ENCODE peak calls at places on chromosome 19, in nine cellular contexts. One of them, this sample, is unnamed.

GRCh38 chr19:15300533-15301194 is 31.7 kb downstream of the BRD4 start:
- DNase-seq in ascending aorta: no peak
- DNase-seq in cardiac muscle cell: no peak
- DNase-seq in breast epithelium: no peak
- DNase-seq in ovary: no peak
- DNase-seq in Peyer's patch: no peak
- DNase-seq in thoracic aorta: no peak
- DNase-seq in tibial nerve: no peak
- DNase-seq in heart right ventricle: no peak
- DNase-seq in this sample: peak; percentile 52

GRCh38 chr19:3982701-3983541 is 2.3 kb downstream of the EEF2 start:
- DNase-seq in ascending aorta: no peak
- DNase-seq in cardiac muscle cell: no peak
- DNase-seq in breast epithelium: no peak
- DNase-seq in ovary: peak; percentile 48
- DNase-seq in Peyer's patch: no peak
- DNase-seq in thoracic aorta: no peak
- DNase-seq in tibial nerve: no peak
- DNase-seq in heart right ventricle: no peak
- DNase-seq in this sample: no peak

GRCh38 chr19:29668746-29669609 is 3.7 kb downstream of the PLEKHF1 start:
- DNase-seq in ascending aorta: no peak
- DNase-seq in cardiac muscle cell: no peak
- DNase-seq in breast epithelium: peak; percentile 40
- DNase-seq in ovary: no peak
- DNase-seq in Peyer's patch: peak; percentile 49
- DNase-seq in thoracic aorta: no peak
- DNase-seq in tibial nerve: no peak
- DNase-seq in heart right ventricle: no peak
- DNase-seq in this sample: no peak

GRCh38 chr19:51887522-51888498 is at the start of gene ZNF577:
- DNase-seq in ascending aorta: peak; percentile 53
- DNase-seq in cardiac muscle cell: peak; percentile 91
- DNase-seq in breast epithelium: peak; percentile 87
- DNase-seq in ovary: peak; percentile 92
- DNase-seq in Peyer's patch: peak; percentile 91
- DNase-seq in thoracic aorta: peak; percentile 63
- DNase-seq in tibial nerve: peak; percentile 82
- DNase-seq in heart right ventricle: peak; percentile 91
- DNase-seq in this sample: no peak

GRCh38 chr19:46935066-46935663 is 74.4 kb downstream of the ARHGAP35 start:
- DNase-seq in ascending aorta: no peak
- DNase-seq in cardiac muscle cell: no peak
- DNase-seq in breast epithelium: no peak
- DNase-seq in ovary: no peak
- DNase-seq in Peyer's patch: no peak
- DNase-seq in thoracic aorta: no peak
- DNase-seq in tibial nerve: no peak
- DNase-seq in heart right ventricle: no peak
- DNase-seq in this sample: no peak

GRCh38 chr19:55368701-55369563 is 1.3 kb downstream of the IL11 start:
- DNase-seq in ascending aorta: no peak
- DNase-seq in cardiac muscle cell: no peak
- DNase-seq in breast epithelium: no peak
- DNase-seq in ovary: no peak
- DNase-seq in Peyer's patch: no peak
- DNase-seq in thoracic aorta: no peak
- DNase-seq in tibial nerve: no peak
- DNase-seq in heart right ventricle: no peak
- DNase-seq in this sample: peak; percentile 71

GRCh38 chr19:6239401-6239844 is 40.4 kb downstream of the MLLT1 start:
- DNase-seq in ascending aorta: no peak
- DNase-seq in cardiac muscle cell: no peak
- DNase-seq in breast epithelium: no peak
- DNase-seq in ovary: peak; percentile 60
- DNase-seq in Peyer's patch: no peak
- DNase-seq in thoracic aorta: no peak
- DNase-seq in tibial nerve: no peak
- DNase-seq in heart right ventricle: peak; percentile 24
- DNase-seq in this sample: no peak

GRCh38 chr19:40365613-40366401 is 17.3 kb downstream of the PLD3 start:
- DNase-seq in ascending aorta: peak; percentile 30
- DNase-seq in cardiac muscle cell: peak; percentile 89
- DNase-seq in breast epithelium: no peak
- DNase-seq in ovary: peak; percentile 89
- DNase-seq in Peyer's patch: peak; percentile 60
- DNase-seq in thoracic aorta: no peak
- DNase-seq in tibial nerve: peak; percentile 56
- DNase-seq in heart right ventricle: peak; percentile 72
- DNase-seq in this sample: peak; percentile 70

GRCh38 chr19:44846455-44847143 is 502 bp downstream of the NECTIN2 start:
- DNase-seq in ascending aorta: no peak
- DNase-seq in cardiac muscle cell: peak; percentile 76
- DNase-seq in breast epithelium: no peak
- DNase-seq in ovary: peak; percentile 78
- DNase-seq in Peyer's patch: peak; percentile 52
- DNase-seq in thoracic aorta: no peak
- DNase-seq in tibial nerve: no peak
- DNase-seq in heart right ventricle: no peak
- DNase-seq in this sample: peak; percentile 71

GRCh38 chr19:55266404-55266803 is 7.6 kb upstream of the PPP6R1 start:
- DNase-seq in ascending aorta: no peak
- DNase-seq in cardiac muscle cell: no peak
- DNase-seq in breast epithelium: no peak
- DNase-seq in ovary: no peak
- DNase-seq in Peyer's patch: no peak
- DNase-seq in thoracic aorta: no peak
- DNase-seq in tibial nerve: no peak
- DNase-seq in heart right ventricle: no peak
- DNase-seq in this sample: no peak

GRCh38 chr19:39676004-39676403 is 20.3 kb downstream of the LGALS16 start:
- DNase-seq in ascending aorta: no peak
- DNase-seq in cardiac muscle cell: no peak
- DNase-seq in breast epithelium: no peak
- DNase-seq in ovary: no peak
- DNase-seq in Peyer's patch: no peak
- DNase-seq in thoracic aorta: no peak
- DNase-seq in tibial nerve: no peak
- DNase-seq in heart right ventricle: no peak
- DNase-seq in this sample: no peak

GRCh38 chr19:7506385-7507328 is 9.2 kb upstream of the ZNF358 start:
- DNase-seq in ascending aorta: peak; percentile 61
- DNase-seq in cardiac muscle cell: peak; percentile 68
- DNase-seq in breast epithelium: no peak
- DNase-seq in ovary: peak; percentile 66
- DNase-seq in Peyer's patch: peak; percentile 95
- DNase-seq in thoracic aorta: peak; percentile 62
- DNase-seq in tibial nerve: peak; percentile 82
- DNase-seq in heart right ventricle: peak; percentile 80
- DNase-seq in this sample: peak; percentile 80

GRCh38 chr19:35767288-35768081 is 7.9 kb upstream of the ARHGAP33 start:
- DNase-seq in ascending aorta: no peak
- DNase-seq in cardiac muscle cell: peak; percentile 82
- DNase-seq in breast epithelium: no peak
- DNase-seq in ovary: peak; percentile 85
- DNase-seq in Peyer's patch: no peak
- DNase-seq in thoracic aorta: no peak
- DNase-seq in tibial nerve: no peak
- DNase-seq in heart right ventricle: no peak
- DNase-seq in this sample: no peak

GRCh38 chr19:13790354-13790753 is 4.9 kb upstream of the ZSWIM4 start:
- DNase-seq in ascending aorta: no peak
- DNase-seq in cardiac muscle cell: no peak
- DNase-seq in breast epithelium: no peak
- DNase-seq in ovary: no peak
- DNase-seq in Peyer's patch: no peak
- DNase-seq in thoracic aorta: no peak
- DNase-seq in tibial nerve: no peak
- DNase-seq in heart right ventricle: no peak
- DNase-seq in this sample: no peak

GRCh38 chr19:19343016-19343362 is 22.4 kb downstream of the MAU2 start:
- DNase-seq in ascending aorta: no peak
- DNase-seq in cardiac muscle cell: no peak
- DNase-seq in breast epithelium: no peak
- DNase-seq in ovary: no peak
- DNase-seq in Peyer's patch: no peak
- DNase-seq in thoracic aorta: no peak
- DNase-seq in tibial nerve: no peak
- DNase-seq in heart right ventricle: no peak
- DNase-seq in this sample: no peak

DNA sequence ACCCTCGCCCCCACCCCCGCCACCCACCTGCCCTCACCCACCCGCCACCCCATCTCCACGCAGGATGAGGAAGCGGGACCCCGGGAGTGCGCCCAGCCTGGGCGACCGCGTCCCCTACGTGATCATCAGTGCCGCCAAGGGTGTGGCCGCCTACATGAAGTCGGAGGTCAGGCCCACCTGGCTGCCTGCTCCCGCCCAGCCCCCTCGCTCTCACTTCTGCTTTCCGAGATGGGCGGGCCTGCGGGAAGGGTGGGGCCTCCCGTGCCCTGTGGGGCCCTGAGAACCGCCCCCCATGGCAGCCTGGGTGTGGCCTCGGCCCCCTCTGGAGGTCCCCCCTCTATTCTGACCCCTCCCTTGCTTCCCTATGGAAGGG is 3.1 kb upstream of the SPIB start:
- DNase-seq in ascending aorta: no peak
- DNase-seq in cardiac muscle cell: no peak
- DNase-seq in breast epithelium: no peak
- DNase-seq in ovary: no peak
- DNase-seq in Peyer's patch: peak; percentile 94
- DNase-seq in thoracic aorta: no peak
- DNase-seq in tibial nerve: no peak
- DNase-seq in heart right ventricle: peak; percentile 36
- DNase-seq in this sample: no peak
- H3K4me1 ChIP-seq in ascending aorta: peaks cover 6% of the 10 kb centered on the region
- H3K4me1 ChIP-seq in cardiac muscle cell: peaks cover 3% of the 10 kb centered on the region
- H3K4me1 ChIP-seq in breast epithelium: no peaks in the 10 kb centered on the region
- H3K4me1 ChIP-seq in ovary: peaks cover 2% of the 10 kb centered on the region
- H3K4me1 ChIP-seq in Peyer's patch: peaks cover 4% of the 10 kb centered on the region
- H3K4me1 ChIP-seq in thoracic aorta: peaks cover 8% of the 10 kb centered on the region
- H3K4me1 ChIP-seq in tibial nerve: peaks cover 48% of the 10 kb centered on the region
- H3K4me1 ChIP-seq in heart right ventricle: no peaks in the 10 kb centered on the region
- H3K4me1 ChIP-seq in this sample: no peaks in the 10 kb centered on the region

GRCh38 chr19:17915940-17916593 is 16.7 kb upstream of the CCDC124 start:
- DNase-seq in ascending aorta: no peak
- DNase-seq in cardiac muscle cell: no peak
- DNase-seq in breast epithelium: no peak
- DNase-seq in ovary: no peak
- DNase-seq in Peyer's patch: no peak
- DNase-seq in thoracic aorta: no peak
- DNase-seq in tibial nerve: no peak
- DNase-seq in heart right ventricle: no peak
- DNase-seq in this sample: no peak
- H3K27ac ChIP-seq in ascending aorta: no peak overlapping the region
- H3K27ac ChIP-seq in cardiac muscle cell: no peak overlapping the region
- H3K27ac ChIP-seq in breast epithelium: no peak overlapping the region
- H3K27ac ChIP-seq in ovary: no peak overlapping the region
- H3K27ac ChIP-seq in Peyer's patch: no peak overlapping the region
- H3K27ac ChIP-seq in thoracic aorta: no peak overlapping the region
- H3K27ac ChIP-seq in tibial nerve: no peak overlapping the region
- H3K27ac ChIP-seq in heart right ventricle: no peak overlapping the region
- H3K27ac ChIP-seq in this sample: no peak overlapping the region

GRCh38 chr19:33301900-33302174 is 497 bp downstream of the CEBPA start:
- DNase-seq in ascending aorta: no peak
- DNase-seq in cardiac muscle cell: peak; percentile 34
- DNase-seq in breast epithelium: no peak
- DNase-seq in ovary: no peak
- DNase-seq in Peyer's patch: no peak
- DNase-seq in thoracic aorta: no peak
- DNase-seq in tibial nerve: no peak
- DNase-seq in heart right ventricle: no peak
- DNase-seq in this sample: no peak
- H3K4me3 ChIP-seq in ascending aorta: peak overlapping the region; percentile 88
- H3K4me3 ChIP-seq in cardiac muscle cell: peak overlapping the region; percentile 35
- H3K4me3 ChIP-seq in breast epithelium: peak overlapping the region; percentile 60
- H3K4me3 ChIP-seq in ovary: peak overlapping the region; percentile 56
- H3K4me3 ChIP-seq in Peyer's patch: peak overlapping the region; percentile 93
- H3K4me3 ChIP-seq in thoracic aorta: peak overlapping the region; percentile 95
- H3K4me3 ChIP-seq in tibial nerve: peak overlapping the region; percentile 46
- H3K4me3 ChIP-seq in heart right ventricle: peak overlapping the region; percentile 81
- H3K4me3 ChIP-seq in this sample: peak overlapping the region; percentile 40

DNA sequence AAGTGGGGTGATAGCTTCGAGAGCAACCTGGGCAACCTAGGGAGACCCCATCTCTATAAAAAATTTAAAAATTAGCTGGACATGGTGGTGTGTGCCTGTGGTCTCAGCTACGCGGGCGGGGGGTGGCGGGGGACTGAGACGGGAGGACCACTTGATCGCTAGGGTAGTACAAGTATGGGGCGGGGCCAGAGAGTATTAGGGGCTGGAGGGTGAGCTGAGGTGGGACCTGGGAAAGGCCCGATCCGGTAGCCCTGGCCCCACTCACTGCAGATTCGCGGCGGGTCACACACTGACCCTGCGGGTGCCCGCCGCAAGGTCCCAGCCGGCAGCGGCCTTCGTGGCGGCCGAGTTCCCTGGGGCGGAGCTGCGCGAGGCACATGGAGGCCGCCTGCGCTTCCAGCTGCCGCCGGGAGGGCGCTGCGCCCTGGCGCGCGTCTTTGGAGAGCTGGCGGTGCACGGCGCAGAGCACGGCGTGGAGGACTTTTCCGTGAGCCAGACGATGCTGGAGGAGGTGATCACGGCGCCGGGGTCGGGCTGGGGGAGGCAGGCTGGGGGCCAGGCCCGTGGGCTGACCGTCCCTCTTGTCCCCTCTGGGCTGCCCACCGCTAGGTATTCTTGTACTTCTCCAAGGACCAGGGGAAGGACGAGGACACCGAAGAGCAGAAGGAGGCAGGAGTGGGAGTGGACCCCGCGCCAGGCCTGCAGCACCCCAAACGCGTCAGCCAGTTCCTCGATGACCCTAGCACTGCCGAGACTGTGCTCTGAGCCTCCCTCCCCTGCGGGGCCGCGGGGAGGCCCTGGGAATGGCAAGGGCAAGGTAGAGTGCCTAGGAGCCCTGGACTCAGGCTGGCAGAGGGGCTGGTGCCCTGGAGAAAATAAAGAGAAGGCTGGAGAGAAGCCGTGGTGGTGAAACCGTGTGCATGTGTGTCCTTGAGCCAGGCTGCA is 2.0 kb upstream of the ARHGAP45 start:
- DNase-seq in ascending aorta: no peak
- DNase-seq in cardiac muscle cell: peak; percentile 86
- DNase-seq in breast epithelium: no peak
- DNase-seq in ovary: peak; percentile 56
- DNase-seq in Peyer's patch: peak; percentile 87
- DNase-seq in thoracic aorta: no peak
- DNase-seq in tibial nerve: peak; percentile 53
- DNase-seq in heart right ventricle: peak; percentile 72
- DNase-seq in this sample: peak; percentile 58
- H3K4me1 ChIP-seq in ascending aorta: peaks cover 20% of the 10 kb centered on the region
- H3K4me1 ChIP-seq in cardiac muscle cell: peaks cover 18% of the 10 kb centered on the region
- H3K4me1 ChIP-seq in breast epithelium: peaks cover 19% of the 10 kb centered on the region
- H3K4me1 ChIP-seq in ovary: no peaks in the 10 kb centered on the region
- H3K4me1 ChIP-seq in Peyer's patch: no peaks in the 10 kb centered on the region
- H3K4me1 ChIP-seq in thoracic aorta: peaks cover 46% of the 10 kb centered on the region
- H3K4me1 ChIP-seq in tibial nerve: peaks cover 46% of the 10 kb centered on the region
- H3K4me1 ChIP-seq in heart right ventricle: peaks cover 38% of the 10 kb centered on the region
- H3K4me1 ChIP-seq in this sample: peaks cover 26% of the 10 kb centered on the region

This sample was measured in SJSA1.